ENCODE peak calls at places on chromosomes 3 and 15, in four cellular contexts. D is NCI-H1694 treated with DMSO at 0.1 percent for 48 hours, Z is left ventricle myocardium superior, M is hypothalamus. P is an unnamed sample.

GRCh38 chr3:58748024-58748423 is 81.5 kb upstream of the FAM3D start:
- DNase-seq in D (no peak), Z (no peak), M (no peak), P (no peak)

GRCh38 chr3:55461896-55462295 is 25.2 kb downstream of the WNT5A start:
- DNase-seq in D (no peak), Z (no peak), M (no peak), P (no peak)

GRCh38 chr15:63067976-63068743 is 25.6 kb downstream of the TPM1 start:
- DNase-seq in D (no peak), Z (no peak), M (no peak), P (no peak)

GRCh38 chr15:91253605-91254004 is 153.5 kb downstream of the SV2B start:
- DNase-seq in D (no peak), Z (no peak), M (no peak), P (no peak)

GRCh38 chr3:193853511-193854219 is 260.7 kb downstream of the OPA1 start:
- DNase-seq in D (no peak), Z (no peak), M (no peak), P (no peak)

GRCh38 chr3:171363211-171363610 is 97.0 kb downstream of the TNIK start:
- DNase-seq in D (no peak), Z (no peak), M (no peak), P (no peak)

GRCh38 chr3:121231872-121232271 is 313.9 kb downstream of the POLQ start:
- DNase-seq in D (no peak), Z (no peak), M (no peak), P (no peak)

GRCh38 chr15:71048913-71049675 is 66.2 kb upstream of the THSD4 start:
- DNase-seq in D (no peak), Z (no peak), M (no peak), P (no peak)

GRCh38 chr15:19973718-19974117 is 567.9 kb downstream of the GOLGA6L6 start:
- DNase-seq in D (no peak), Z (no peak), M (no peak), P (no peak)

GRCh38 chr15:65550681-65551098 is 20.4 kb downstream of the HACD3 start:
- DNase-seq in D (no peak), Z (no peak), M (no peak), P (no peak)

GRCh38 chr15:57118013-57118799 is 199.8 kb downstream of the TCF12 start:
- DNase-seq in D (no peak), Z (no peak), M (no peak), P (no peak)

GRCh38 chr3:174325834-174326705 is 533.1 kb upstream of the NAALADL2 start:
- DNase-seq in D (no peak), Z (no peak), M (no peak), P (no peak)

GRCh38 chr15:71746719-71747118 is 63.6 kb upstream of the NR2E3 start:
- DNase-seq in D (no peak), Z (no peak), M (no peak), P (no peak)

GRCh38 chr3:149058602-149059001 is 27.7 kb downstream of the HLTF start:
- DNase-seq in D (no peak), Z (no peak), M (no peak), P (no peak)

GRCh38 chr3:194826594-194826993 is 140.9 kb downstream of the FAM43A start:
- DNase-seq in D (no peak), Z (no peak), M (no peak), P (no peak)

GRCh38 chr15:61731081-61731480 is 329.2 kb downstream of the VPS13C start:
- DNase-seq in D (no peak), Z (no peak), M (no peak), P (no peak)

GRCh38 chr3:190539526-190539925 is 25.6 kb downstream of the IL1RAP start:
- DNase-seq in D (no peak), Z (no peak), M (no peak), P (no peak)

GRCh38 chr3:157155591-157155990 is 4.4 kb downstream of the CCNL1 start:
- DNase-seq in D (no peak), Z (no peak), M (no peak), P (no peak)

GRCh38 chr3:129054605-129055104 is 5.9 kb upstream of the GP9 start:
- DNase-seq in D (no peak), Z (no peak), M (no peak), P (no peak)

GRCh38 chr3:195040094-195040493 is 230.9 kb downstream of the XXYLT1 start:
- DNase-seq in D (no peak), Z (peak), M (no peak), P (peak)

GRCh38 chr3:10930641-10931040 is 61.9 kb upstream of the SLC6A1 start:
- DNase-seq in D (no peak), Z (no peak), M (no peak), P (no peak)

GRCh38 chr3:64915778-64916177 is 228.0 kb upstream of the ADAMTS9 start:
- DNase-seq in D (no peak), Z (no peak), M (no peak), P (no peak)

GRCh38 chr3:125062904-125063618 is 7.3 kb upstream of the HEG1 start:
- DNase-seq in D (no peak), Z (peak), M (no peak), P (no peak)

GRCh38 chr15:63018639-63019038 is 23.9 kb upstream of the TPM1 start:
- DNase-seq in D (no peak), Z (no peak), M (no peak), P (no peak)

GRCh38 chr3:107604057-107604802 is 81.5 kb downstream of the BBX start:
- DNase-seq in D (no peak), Z (no peak), M (no peak), P (no peak)

GRCh38 chr15:93566777-93567176 is 477.8 kb upstream of the RGMA start:
- DNase-seq in D (no peak), Z (no peak), M (no peak), P (no peak)

GRCh38 chr15:51076898-51077564 is 17.7 kb downstream of the TNFAIP8L3 start:
- DNase-seq in D (no peak), Z (peak), M (peak), P (no peak)

GRCh38 chr3:32176989-32177701 is 61.3 kb upstream of the CMTM8 start:
- DNase-seq in D (peak), Z (no peak), M (no peak), P (no peak)